ENCODE peak calls at places on chromosomes 7 and 10, in four cellular contexts. One of them, this sample, is unnamed.
A peak's percentile ranks its signal among the peaks of the same experiment; 100 is the strongest.

GRCh38 chr7:101959342-101959741 is 141.9 kb downstream of the CUX1 start:
- DNase-seq in AG04450: no peak
- DNase-seq in Panc1: no peak
- DNase-seq in psoas muscle: no peak
- DNase-seq in this sample: no peak

GRCh38 chr7:18498327-18498726 is 2.8 kb downstream of the HDAC9 start:
- DNase-seq in AG04450: no peak
- DNase-seq in Panc1: no peak
- DNase-seq in psoas muscle: no peak
- DNase-seq in this sample: no peak

GRCh38 chr7:46675456-46675855 is 754.4 kb upstream of the IGFBP3 start:
- DNase-seq in AG04450: no peak
- DNase-seq in Panc1: no peak
- DNase-seq in psoas muscle: no peak
- DNase-seq in this sample: no peak

GRCh38 chr7:66016131-66016461 is 34.1 kb upstream of the GUSB start:
- DNase-seq in AG04450: no peak
- DNase-seq in Panc1: no peak
- DNase-seq in psoas muscle: no peak
- DNase-seq in this sample: no peak

GRCh38 chr10:17847586-17848296 is 38.6 kb downstream of the MRC1 start:
- DNase-seq in AG04450: no peak
- DNase-seq in Panc1: no peak
- DNase-seq in psoas muscle: no peak
- DNase-seq in this sample: no peak

GRCh38 chr7:2379821-2380450 is 23.5 kb upstream of the CHST12 start:
- DNase-seq in AG04450: no peak
- DNase-seq in Panc1: no peak
- DNase-seq in psoas muscle: no peak
- DNase-seq in this sample: no peak

GRCh38 chr7:102318482-102318971 is 31.9 kb downstream of the SH2B2 start:
- DNase-seq in AG04450: no peak
- DNase-seq in Panc1: no peak
- DNase-seq in psoas muscle: no peak
- DNase-seq in this sample: no peak

GRCh38 chr7:47535704-47536628 is 45.9 kb downstream of the TNS3 start:
- DNase-seq in AG04450: no peak
- DNase-seq in Panc1: no peak
- DNase-seq in psoas muscle: no peak
- DNase-seq in this sample: no peak

GRCh38 chr7:28685660-28686417 is 272.3 kb downstream of the TRIL start:
- DNase-seq in AG04450: peak; percentile 98
- DNase-seq in Panc1: peak; percentile 92
- DNase-seq in psoas muscle: peak; percentile 91
- DNase-seq in this sample: peak; percentile 96

GRCh38 chr7:3592438-3593134 is 291.5 kb downstream of the SDK1 start:
- DNase-seq in AG04450: no peak
- DNase-seq in Panc1: peak; percentile 41
- DNase-seq in psoas muscle: no peak
- DNase-seq in this sample: no peak

GRCh38 chr10:63010203-63010602 is 122.9 kb upstream of the NRBF2 start:
- DNase-seq in AG04450: no peak
- DNase-seq in Panc1: no peak
- DNase-seq in psoas muscle: no peak
- DNase-seq in this sample: no peak

GRCh38 chr7:36272567-36273269 is 116.9 kb upstream of the ANLN start:
- DNase-seq in AG04450: no peak
- DNase-seq in Panc1: no peak
- DNase-seq in psoas muscle: no peak
- DNase-seq in this sample: peak; percentile 55

GRCh38 chr7:67620216-67620933 is 623.7 kb downstream of the TYW1 start:
- DNase-seq in AG04450: no peak
- DNase-seq in Panc1: no peak
- DNase-seq in psoas muscle: no peak
- DNase-seq in this sample: no peak

DNA sequence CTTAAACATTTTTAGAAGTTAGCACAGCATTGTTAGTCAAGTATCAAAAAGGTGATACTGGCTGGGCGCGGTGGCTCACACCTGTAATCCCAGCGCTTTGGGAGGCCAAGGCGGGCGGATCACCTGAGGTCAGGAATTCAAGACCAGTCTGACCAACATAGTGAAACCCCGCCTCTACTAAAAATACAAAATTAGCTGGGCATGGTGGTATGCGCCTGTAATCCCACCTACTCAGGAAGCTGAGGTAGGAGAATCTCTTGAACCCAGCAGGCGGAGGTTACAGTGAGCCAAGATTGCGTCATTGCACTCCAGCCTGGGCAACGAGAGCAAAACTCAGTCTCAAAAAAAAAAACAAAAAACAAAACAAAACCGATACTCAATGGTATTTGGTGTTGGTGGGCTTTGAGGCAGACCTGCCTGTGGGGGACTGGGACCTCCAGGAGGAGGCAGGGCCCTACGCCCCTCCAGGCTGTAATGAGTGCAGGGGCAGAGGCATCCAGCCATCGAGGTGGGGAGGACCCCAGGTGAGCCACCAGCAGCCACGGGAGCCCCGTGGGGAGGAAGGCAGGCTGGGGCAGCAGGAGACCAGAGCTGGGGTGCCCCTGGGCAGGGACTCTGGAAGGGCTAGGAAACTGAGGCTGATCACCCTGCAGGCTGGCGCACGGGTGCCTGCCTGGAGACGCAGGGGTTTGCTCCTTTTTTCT is 149.9 kb downstream of the PRKAG2 start:
- DNase-seq in AG04450: no peak
- DNase-seq in Panc1: no peak
- DNase-seq in psoas muscle: no peak
- DNase-seq in this sample: no peak
- H3K27ac ChIP-seq in AG04450: peak overlapping the region; percentile 80
- H3K27ac ChIP-seq in Panc1: peak overlapping the region; percentile 88
- H3K27ac ChIP-seq in psoas muscle: no peak overlapping the region
- H3K27ac ChIP-seq in this sample: peak overlapping the region; percentile 34

DNA sequence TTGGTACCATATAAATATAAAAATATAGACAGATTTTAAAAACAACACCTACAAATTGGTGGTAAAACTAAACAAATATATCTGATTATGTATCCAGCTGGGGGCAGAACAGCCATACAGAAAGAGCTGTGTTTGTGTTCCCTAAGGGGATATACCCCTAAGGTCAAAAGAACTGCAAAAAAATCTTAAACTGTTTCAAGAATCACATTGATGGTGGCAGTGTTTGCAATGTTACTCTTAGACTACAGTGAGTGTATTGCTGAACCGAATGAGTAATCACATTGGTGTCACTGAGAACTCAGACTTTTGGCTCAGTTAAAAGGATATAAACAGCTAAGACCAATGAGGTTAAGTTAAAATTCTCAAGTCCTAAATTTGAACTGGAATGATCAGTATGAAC is 27.1 kb upstream of the PTPRN2 start:
- DNase-seq in AG04450: peak; percentile 6
- DNase-seq in Panc1: no peak
- DNase-seq in psoas muscle: no peak
- DNase-seq in this sample: no peak
- TF ChIP-seq CTCF in AG04450: no peak
- TF ChIP-seq CTCF in Panc1: no peak
- TF ChIP-seq CTCF in psoas muscle: no peak
- TF ChIP-seq CTCF in this sample: no peak

DNA sequence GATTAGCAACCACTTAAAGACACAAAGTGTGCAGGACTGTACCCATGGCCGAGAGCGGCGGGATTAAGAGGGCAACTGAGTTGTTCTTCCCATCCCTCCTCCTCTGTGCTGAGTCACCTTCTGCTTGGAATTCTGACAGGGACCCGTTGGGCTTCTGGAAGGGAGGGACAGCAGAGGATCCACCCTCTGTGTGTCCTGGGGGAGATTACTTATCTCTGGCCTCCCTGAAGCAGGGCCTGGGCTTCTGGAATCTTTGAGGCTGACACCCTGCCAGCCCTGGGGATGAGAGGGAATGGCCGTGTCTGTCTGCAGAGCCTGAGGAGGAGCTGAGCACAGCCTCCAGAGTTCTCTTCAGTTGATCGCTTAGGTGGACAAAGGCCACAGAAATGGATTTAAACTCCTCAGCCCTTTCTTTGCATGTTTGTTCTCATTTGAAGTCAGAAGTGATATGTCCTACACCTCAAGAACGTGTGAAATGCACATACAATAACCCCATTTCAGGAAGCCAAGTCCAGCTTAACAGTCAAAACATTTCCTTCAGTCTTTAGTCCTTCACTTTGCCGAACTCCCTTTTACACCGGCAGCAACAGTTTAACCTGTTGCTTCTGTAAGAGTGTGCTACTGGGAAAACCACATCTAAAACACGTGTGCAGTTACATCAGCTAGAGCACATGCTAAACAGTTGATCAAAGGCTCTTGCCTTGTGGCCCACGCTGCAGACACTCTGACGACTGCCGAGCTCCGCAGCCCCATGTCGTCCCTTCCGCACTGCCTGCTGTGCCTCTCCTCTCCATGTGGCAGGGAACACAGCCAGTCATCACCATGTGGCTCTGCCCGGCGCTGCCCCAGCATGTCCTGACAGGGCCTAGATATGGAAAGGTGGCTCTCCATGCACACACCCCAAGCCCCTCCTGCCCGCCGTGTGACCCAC is 55.7 kb downstream of the IKZF1 start:
- DNase-seq in AG04450: no peak
- DNase-seq in Panc1: no peak
- DNase-seq in psoas muscle: no peak
- DNase-seq in this sample: no peak
- H3K27ac ChIP-seq in AG04450: no peak overlapping the region
- H3K27ac ChIP-seq in Panc1: no peak overlapping the region
- H3K27ac ChIP-seq in psoas muscle: no peak overlapping the region
- H3K27ac ChIP-seq in this sample: no peak overlapping the region

DNA sequence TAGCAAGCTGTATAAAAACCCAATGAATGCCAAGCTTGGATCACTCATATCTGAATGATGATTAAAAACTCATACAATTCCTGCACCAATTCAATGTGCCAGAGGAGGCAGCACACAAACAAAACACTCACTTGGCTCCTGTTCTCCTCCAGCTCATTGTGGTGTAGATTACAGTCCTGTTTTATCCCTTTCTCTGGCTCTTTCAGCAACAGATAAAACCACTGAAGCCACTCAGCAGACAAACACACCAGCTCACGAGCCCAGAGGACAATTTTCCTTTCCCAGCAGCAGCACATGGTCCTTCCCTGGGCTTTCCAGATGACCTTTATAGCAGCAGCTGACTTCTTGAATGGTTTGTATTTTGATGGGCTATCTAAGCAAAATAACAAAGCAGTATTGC is 107.3 kb upstream of the STARD3NL start:
- DNase-seq in AG04450: no peak
- DNase-seq in Panc1: peak; percentile 12
- DNase-seq in psoas muscle: no peak
- DNase-seq in this sample: no peak
- TF ChIP-seq CTCF in AG04450: peak; percentile 7
- TF ChIP-seq CTCF in Panc1: peak; percentile 80
- TF ChIP-seq CTCF in psoas muscle: peak; percentile 32
- TF ChIP-seq CTCF in this sample: no peak